ENCODE peak calls at places on chromosomes 7 and 10, in four cellular contexts. C, V, B and H are unnamed samples.

GRCh38 chr10:120459185-120459584 is 2.2 kb downstream of the PLPP4 start:
- DNase-seq in C (no peak), V (no peak), B (peak), H (no peak)

GRCh38 chr7:123351506-123352225 is 151.9 kb upstream of the SLC13A1 start:
- DNase-seq in C (no peak), V (no peak), B (no peak), H (no peak)

GRCh38 chr7:94289071-94289470 is 105.6 kb upstream of the COL1A2 start:
- DNase-seq in C (no peak), V (no peak), B (peak), H (peak)

GRCh38 chr7:1454471-1455065 is 4.7 kb downstream of the MICALL2 start:
- DNase-seq in C (no peak), V (no peak), B (no peak), H (no peak)

GRCh38 chr7:141076377-141076776 is 2.5 kb downstream of the TMEM178B start:
- DNase-seq in C (no peak), V (no peak), B (peak), H (peak)

GRCh38 chr7:33550363-33550762 is 355.0 kb upstream of the BMPER start:
- DNase-seq in C (no peak), V (no peak), B (no peak), H (no peak)

GRCh38 chr10:13074562-13075451 is 25.2 kb upstream of the OPTN start:
- DNase-seq in C (no peak), V (peak), B (peak), H (peak)

GRCh38 chr10:123847686-123848432 is 43.7 kb downstream of the CPXM2 start:
- DNase-seq in C (no peak), V (no peak), B (no peak), H (no peak)

GRCh38 chr7:38215115-38215514 is 37.1 kb downstream of the STARD3NL start:
- DNase-seq in C (no peak), V (no peak), B (no peak), H (no peak)

GRCh38 chr10:20007426-20007825 is 191.2 kb downstream of the PLXDC2 start:
- DNase-seq in C (no peak), V (no peak), B (no peak), H (no peak)

GRCh38 chr10:103806376-103807320 is 48.7 kb downstream of the SH3PXD2A start:
- DNase-seq in C (no peak), V (no peak), B (no peak), H (no peak)

GRCh38 chr10:81405399-81405798 is 469.6 kb upstream of the NRG3 start:
- DNase-seq in C (no peak), V (no peak), B (no peak), H (no peak)

GRCh38 chr10:131249957-131250347 is 61.6 kb downstream of the TCERG1L start:
- DNase-seq in C (no peak), V (no peak), B (no peak), H (peak)

GRCh38 chr10:78871796-78872195 is 197.0 kb upstream of the ZMIZ1 start:
- DNase-seq in C (no peak), V (no peak), B (no peak), H (no peak)

GRCh38 chr7:104967088-104967487 is 46.9 kb upstream of the KMT2E start:
- DNase-seq in C (no peak), V (no peak), B (no peak), H (no peak)

GRCh38 chr10:109616356-109616755 is 307.0 kb downstream of the XPNPEP1 start:
- DNase-seq in C (no peak), V (no peak), B (no peak), H (no peak)

GRCh38 chr10:5888352-5888751 is 1.3 kb downstream of the ANKRD16 start:
- DNase-seq in C (no peak), V (no peak), B (no peak), H (no peak)

GRCh38 chr10:118278649-118279048 is 63.5 kb downstream of the FAM204A start:
- DNase-seq in C (no peak), V (no peak), B (no peak), H (no peak)

GRCh38 chr7:104979167-104979841 is 34.7 kb upstream of the KMT2E start:
- DNase-seq in C (no peak), V (no peak), B (peak), H (no peak)

GRCh38 chr7:3461923-3462322 is 160.9 kb downstream of the SDK1 start:
- DNase-seq in C (no peak), V (no peak), B (no peak), H (no peak)

GRCh38 chr7:133183042-133183441 is 69.8 kb upstream of the EXOC4 start:
- DNase-seq in C (no peak), V (no peak), B (no peak), H (no peak)

GRCh38 chr10:123988694-123989093 is 97.1 kb upstream of the CPXM2 start:
- DNase-seq in C (no peak), V (no peak), B (no peak), H (no peak)

GRCh38 chr7:23020742-23021401 is 6.9 kb upstream of the HYCC1 start:
- DNase-seq in C (peak), V (no peak), B (no peak), H (no peak)

GRCh38 chr10:130577039-130577438 is 440.8 kb downstream of the GLRX3 start:
- DNase-seq in C (no peak), V (no peak), B (no peak), H (no peak)

GRCh38 chr7:98215561-98216495 is 4.6 kb downstream of the BHLHA15 start:
- DNase-seq in C (no peak), V (peak), B (no peak), H (no peak)

GRCh38 chr10:16996530-16996964 is 133.1 kb downstream of the CUBN start:
- DNase-seq in C (no peak), V (no peak), B (no peak), H (no peak)

GRCh38 chr7:112515989-112516388 is 35.2 kb downstream of the LSMEM1 start:
- DNase-seq in C (no peak), V (no peak), B (no peak), H (no peak)

GRCh38 chr10:46268076-46268881 is 18.5 kb upstream of the ANTXRL start:
- DNase-seq in C (peak), V (no peak), B (no peak), H (no peak)

GRCh38 chr10:133276435-133277201 is at the start of gene ADAM8:
- DNase-seq in C (no peak), V (peak), B (no peak), H (peak)

DNA sequence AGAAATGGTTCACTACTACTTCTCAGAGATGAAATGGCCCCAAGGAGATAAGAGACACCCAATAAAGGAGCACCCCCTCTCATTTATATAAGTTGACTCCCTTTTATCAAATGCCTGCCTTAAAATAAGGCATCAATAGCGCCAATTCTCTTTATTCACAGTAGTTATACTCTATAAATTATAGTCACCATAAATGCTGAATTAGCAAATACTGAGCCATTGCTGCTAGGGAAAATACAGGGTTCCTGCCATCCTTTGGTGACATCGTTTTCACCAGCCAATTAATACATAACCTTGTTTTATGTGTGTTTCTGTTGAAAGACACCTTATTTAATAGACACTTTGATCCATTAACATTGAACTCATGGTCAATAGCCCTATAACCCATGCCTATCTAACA is 28.6 kb downstream of the DCLRE1C start:
- DNase-seq in C (no peak), V (no peak), B (no peak), H (no peak)
- H3K27ac ChIP-seq in C (no peak), V (no peak), B (no peak), H (no peak)

GRCh38 chr7:41933427-41933826 is 230.5 kb upstream of the INHBA start:
- DNase-seq in C (no peak), V (no peak), B (no peak), H (no peak)

GRCh38 chr7:41930538-41931262 is 227.8 kb upstream of the INHBA start:
- DNase-seq in C (no peak), V (no peak), B (no peak), H (no peak)

GRCh38 chr7:41928781-41929180 is 225.9 kb upstream of the INHBA start:
- DNase-seq in C (no peak), V (no peak), B (no peak), H (no peak)

GRCh38 chr7:41925946-41926345 is 223.1 kb upstream of the INHBA start:
- DNase-seq in C (no peak), V (no peak), B (no peak), H (no peak)

GRCh38 chr7:41931263-41931646 is 228.4 kb upstream of the INHBA start:
- DNase-seq in C (no peak), V (no peak), B (no peak), H (no peak)
- H3K4me3 ChIP-seq in C (no peak), V (no peak), B (no peak), H (no peak)

GRCh38 chr10:70285432-70285831 is 1.6 kb upstream of the NPFFR1 start:
- DNase-seq in C (no peak), V (no peak), B (no peak), H (no peak)

GRCh38 chr10:70283445-70284399 is at the start of gene NPFFR1:
- DNase-seq in C (no peak), V (no peak), B (no peak), H (no peak)

GRCh38 chr10:70286616-70287015 is 2.8 kb upstream of the NPFFR1 start:
- DNase-seq in C (peak), V (no peak), B (no peak), H (no peak)

GRCh38 chr10:70284542-70285150 is 842 bp upstream of the NPFFR1 start:
- DNase-seq in C (no peak), V (no peak), B (no peak), H (no peak)

DNA sequence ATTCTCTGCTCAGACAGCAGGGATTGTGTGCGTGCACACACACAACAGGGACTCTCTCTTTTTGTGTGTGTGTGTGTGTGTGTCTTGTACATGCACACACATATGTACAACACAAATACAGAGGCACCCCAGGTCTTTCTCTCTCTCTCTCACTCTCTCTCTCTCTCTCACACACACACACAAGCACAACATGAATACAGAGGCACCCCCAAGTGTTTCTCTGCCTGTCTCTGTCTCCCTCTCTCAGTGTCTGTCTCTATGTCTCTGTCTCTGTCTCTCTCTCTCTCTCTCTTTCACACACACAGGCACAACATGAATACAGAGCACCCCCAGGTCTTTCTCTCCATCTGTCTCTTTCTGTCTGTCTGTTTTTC is 746 bp downstream of the NPFFR1 start:
- DNase-seq in C (no peak), V (no peak), B (no peak), H (no peak)
- TF ChIP-seq CTCF in C (no peak), V (no peak), B (no peak), H (no peak)

GRCh38 chr10:608331-609265 is 80.9 kb downstream of the DIP2C start:
- DNase-seq in C (no peak), V (no peak), B (no peak), H (no peak)
- H3K27ac ChIP-seq in C (peak), V (no peak), B (no peak), H (peak)

GRCh38 chr7:101390901-101391301 is 28.2 kb downstream of the COL26A1 start:
- DNase-seq in C (no peak), V (peak), B (no peak), H (no peak)
- H3K4me3 ChIP-seq in C (no peak), V (no peak), B (no peak), H (no peak)

GRCh38 chr7:77395543-77395942 is 20.6 kb downstream of the GSAP start:
- DNase-seq in C (no peak), V (no peak), B (no peak), H (no peak)

GRCh38 chr7:77393261-77393660 is 22.9 kb downstream of the GSAP start:
- DNase-seq in C (no peak), V (no peak), B (no peak), H (no peak)

GRCh38 chr7:77396894-77397547 is 19.1 kb downstream of the GSAP start:
- DNase-seq in C (no peak), V (no peak), B (no peak), H (no peak)

GRCh38 chr7:77391230-77391629 is 24.9 kb downstream of the GSAP start:
- DNase-seq in C (no peak), V (no peak), B (no peak), H (no peak)

DNA sequence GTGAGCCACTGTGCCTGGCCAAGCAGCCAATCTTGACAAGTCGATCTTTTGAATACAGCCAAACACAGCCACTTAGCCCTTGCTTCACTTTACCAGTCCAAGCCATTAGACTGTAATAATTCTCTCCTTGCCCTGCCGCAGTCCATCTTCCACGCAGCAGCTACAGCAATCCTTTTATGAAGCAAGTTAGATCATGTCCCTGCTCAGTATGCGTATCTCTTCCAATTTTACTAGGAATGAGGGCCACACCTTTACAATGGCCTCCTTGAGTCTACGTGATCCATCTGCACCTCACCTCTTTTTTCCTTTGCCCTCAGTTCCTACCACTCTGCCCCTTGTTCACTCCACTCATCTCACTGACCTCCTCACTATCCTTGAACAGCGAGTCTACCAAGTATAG is 22.2 kb downstream of the GSAP start:
- DNase-seq in C (no peak), V (no peak), B (no peak), H (no peak)
- TF ChIP-seq CTCF in C (no peak), V (no peak), B (no peak), H (no peak)

DNA sequence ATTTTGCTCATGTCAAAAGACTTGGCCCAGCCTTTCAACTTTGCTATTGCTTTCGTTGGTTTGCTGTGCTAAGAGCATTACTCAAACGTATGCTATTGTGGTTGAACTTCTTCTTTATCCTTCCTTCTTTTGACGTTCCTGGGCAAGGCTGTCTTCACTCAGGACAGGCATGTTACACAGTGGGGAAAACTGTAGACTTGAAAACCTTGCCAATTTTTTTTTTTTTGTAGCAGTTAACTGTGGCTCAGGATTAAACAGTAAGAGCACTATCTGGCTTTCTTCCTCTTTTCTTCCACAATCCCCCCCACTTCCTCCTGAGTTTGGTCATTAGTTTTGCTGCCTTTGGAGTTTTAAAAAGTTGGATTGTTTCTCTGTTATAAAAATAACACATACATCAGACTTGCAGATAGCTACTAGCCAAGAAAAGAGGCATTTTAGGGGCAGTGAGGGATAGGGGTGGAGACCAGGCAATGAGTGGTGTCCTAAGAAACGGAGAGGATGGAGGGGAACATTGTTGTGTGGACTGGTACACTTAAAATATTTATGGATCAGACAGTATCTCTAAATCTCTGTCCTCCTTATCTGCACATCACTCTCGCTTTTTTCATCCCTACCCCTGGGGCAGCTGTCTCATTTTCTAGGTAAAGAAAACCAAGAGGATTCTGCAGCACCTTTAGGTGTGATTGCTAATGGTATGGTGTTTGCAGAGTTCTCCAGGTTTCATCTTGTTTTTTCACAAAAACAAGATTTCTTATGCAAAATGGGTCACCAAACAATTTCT is 181.7 kb downstream of the LRMDA start:
- DNase-seq in C (no peak), V (no peak), B (no peak), H (no peak)
- H3K27ac ChIP-seq in C (no peak), V (no peak), B (no peak), H (no peak)

GRCh38 chr7:36633377-36633776 is 90.9 kb downstream of the AOAH start:
- DNase-seq in C (no peak), V (no peak), B (no peak), H (no peak)
- H3K4me3 ChIP-seq in C (no peak), V (no peak), B (no peak), H (no peak)

DNA sequence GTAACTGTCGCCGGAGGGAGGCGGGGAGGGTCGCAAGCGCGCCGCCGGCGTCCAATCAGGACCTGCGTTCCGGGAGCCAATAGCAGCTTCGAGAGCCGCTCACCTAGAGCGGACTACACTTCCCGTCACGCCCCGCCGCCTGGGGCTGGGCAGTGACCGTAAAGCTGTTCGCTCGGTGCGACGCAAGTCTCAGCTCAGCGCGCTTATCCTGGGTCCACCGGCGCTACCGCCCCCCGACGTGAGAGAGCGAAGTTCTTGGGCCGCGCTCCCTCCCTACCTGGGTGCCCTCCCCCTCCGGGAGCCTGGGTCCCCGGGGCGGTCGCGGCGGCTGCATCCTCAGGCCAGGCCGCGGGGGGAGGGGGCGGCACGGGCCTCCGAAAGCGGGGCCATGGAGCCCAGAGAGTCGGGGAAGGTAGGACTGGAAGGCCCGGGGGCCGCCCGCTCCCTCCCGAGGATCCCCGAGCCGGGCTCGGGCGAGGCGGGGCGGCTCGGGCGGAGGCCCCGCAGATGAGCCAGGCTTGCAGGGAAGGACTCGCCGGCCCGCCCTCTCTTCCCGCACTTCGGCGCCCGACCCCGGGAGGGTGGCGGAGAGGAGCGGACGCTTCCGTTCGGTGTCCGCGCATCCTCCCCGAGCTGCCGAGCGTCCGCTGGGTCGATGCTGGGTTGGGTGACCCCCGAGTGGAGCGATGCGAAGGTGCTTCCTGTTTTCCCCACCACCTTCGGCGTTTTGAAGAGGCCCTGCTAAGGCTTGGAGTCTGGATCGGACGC is at the start of gene ZNF862:
- DNase-seq in C (peak), V (peak), B (peak), H (peak)
- TF ChIP-seq CTCF in C (no peak), V (no peak), B (no peak), H (peak)

DNA sequence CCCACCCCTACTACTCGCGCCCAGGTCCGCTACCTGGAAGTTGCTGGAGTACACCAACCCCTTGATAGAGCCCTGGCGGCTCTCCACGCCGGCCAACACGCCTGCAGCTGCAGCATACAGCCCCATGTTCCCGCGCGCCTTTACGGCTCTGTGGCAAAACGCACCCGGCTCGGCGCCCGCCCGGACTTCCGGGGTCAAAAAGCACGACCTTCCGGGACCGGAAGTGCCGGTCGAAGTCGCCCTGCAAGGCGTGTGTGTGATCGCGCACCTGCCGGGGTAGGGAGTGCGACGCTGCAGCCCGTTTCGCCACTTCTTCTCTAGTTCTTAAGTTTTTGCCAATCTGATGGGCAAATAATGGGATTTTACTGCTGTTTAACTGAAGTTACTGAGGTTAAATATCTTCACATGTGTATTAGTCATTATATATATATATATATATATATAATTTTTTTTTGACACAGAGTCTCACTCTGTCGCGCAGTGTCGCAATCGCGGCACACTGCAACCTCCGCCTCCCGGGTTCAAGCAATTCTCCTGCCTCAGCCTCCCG is at the start of gene NSUN5:
- DNase-seq in C (peak), V (peak), B (peak), H (peak)
- H3K27ac ChIP-seq in C (peak), V (peak), B (peak), H (peak)